ENCODE peak calls at places on chromosomes 11 and 22, in ten cellular contexts. C is astrocyte; R is CD8-positive, alpha-beta T cell; Y is psoas muscle; H is Peyer's patch; U is thoracic aorta; X is nephron progenitor cell; I is GM13977; P is left ventricle myocardium inferior; J is WTC11. Z is an unnamed sample.

GRCh38 chr11:86294026-86294425 is 8.0 kb upstream of the HIKESHI start:
- DNase-seq in C (no peak), R (no peak), Y (no peak), H (no peak), U (no peak), X (no peak), I (no peak), P (no peak), J (no peak), Z (no peak)

GRCh38 chr11:14414470-14415461 is 55.8 kb upstream of the RRAS2 start:
- DNase-seq in C (peak; percentile 55), R (peak; percentile 88), Y (no peak), H (no peak), U (no peak), X (no peak), I (peak; percentile 36), P (no peak), J (no peak), Z (peak; percentile 21)

GRCh38 chr11:67642490-67643120 is 3.0 kb upstream of the TBX10 start:
- DNase-seq in C (no peak), R (no peak), Y (no peak), H (no peak), U (no peak), X (no peak), I (no peak), P (no peak), J (no peak), Z (no peak)

GRCh38 chr11:12705874-12706273 is 31.7 kb downstream of the TEAD1 start:
- DNase-seq in C (no peak), R (no peak), Y (no peak), H (no peak), U (no peak), X (no peak), I (no peak), P (no peak), J (no peak), Z (no peak)

GRCh38 chr11:7665473-7666291 is 7.6 kb downstream of the CYB5R2 start:
- DNase-seq in C (peak; percentile 20), R (peak; percentile 44), Y (peak; percentile 87), H (peak; percentile 94), U (peak; percentile 19), X (peak; percentile 83), I (peak; percentile 89), P (peak; percentile 68), J (peak; percentile 89), Z (peak; percentile 75)

GRCh38 chr11:67154726-67155125 is 35.7 kb downstream of the KDM2A start:
- DNase-seq in C (no peak), R (no peak), Y (no peak), H (no peak), U (no peak), X (no peak), I (no peak), P (no peak), J (no peak), Z (no peak)

GRCh38 chr11:112113539-112114457 is 27.1 kb downstream of the SDHD start:
- DNase-seq in C (peak; percentile 61), R (no peak), Y (no peak), H (no peak), U (no peak), X (peak; percentile 14), I (peak; percentile 46), P (no peak), J (no peak), Z (no peak)

GRCh38 chr11:73347067-73347466 is 29.1 kb upstream of the RELT start:
- DNase-seq in C (no peak), R (no peak), Y (no peak), H (no peak), U (no peak), X (no peak), I (no peak), P (no peak), J (no peak), Z (no peak)

GRCh38 chr22:22687638-22688500 is 43.5 kb downstream of the GGTLC2 start:
- DNase-seq in C (peak; percentile 12), R (no peak), Y (no peak), H (no peak), U (no peak), X (peak; percentile 47), I (peak; percentile 20), P (no peak), J (peak; percentile 24), Z (no peak)

GRCh38 chr11:84981296-84981695 is 645.8 kb downstream of the DLG2 start:
- DNase-seq in C (peak; percentile 15), R (no peak), Y (no peak), H (no peak), U (no peak), X (no peak), I (no peak), P (no peak), J (no peak), Z (no peak)

GRCh38 chr22:46549565-46549840 is 12.1 kb upstream of the CELSR1 start:
- DNase-seq in C (no peak), R (no peak), Y (no peak), H (no peak), U (no peak), X (no peak), I (no peak), P (peak; percentile 6), J (no peak), Z (no peak)

GRCh38 chr22:48979482-48979881 is 848.2 kb downstream of the BRD1 start:
- DNase-seq in C (no peak), R (no peak), Y (no peak), H (no peak), U (no peak), X (no peak), I (no peak), P (no peak), J (peak; percentile 45), Z (no peak)

GRCh38 chr22:49193348-49193747 is 634.3 kb downstream of the BRD1 start:
- DNase-seq in C (no peak), R (no peak), Y (peak; percentile 28), H (peak; percentile 16), U (no peak), X (no peak), I (no peak), P (peak; percentile 41), J (no peak), Z (no peak)

GRCh38 chr22:47659467-47660302 is 897.2 kb downstream of the TBC1D22A start:
- DNase-seq in C (no peak), R (no peak), Y (no peak), H (no peak), U (no peak), X (no peak), I (no peak), P (no peak), J (no peak), Z (no peak)

GRCh38 chr11:17475666-17476316 is 854 bp downstream of the ABCC8 start:
- DNase-seq in C (no peak), R (no peak), Y (no peak), H (no peak), U (no peak), X (peak; percentile 52), I (no peak), P (no peak), J (peak; percentile 41), Z (no peak)

GRCh38 chr11:7967097-7967496 is 1.9 kb upstream of the NLRP10 start:
- DNase-seq in C (peak; percentile 69), R (no peak), Y (no peak), H (no peak), U (no peak), X (no peak), I (no peak), P (no peak), J (no peak), Z (no peak)

GRCh38 chr11:130315354-130315970 is 745 bp upstream of the ZBTB44 start:
- DNase-seq in C (no peak), R (peak; percentile 63), Y (peak; percentile 57), H (peak; percentile 57), U (no peak), X (peak; percentile 16), I (peak; percentile 56), P (peak; percentile 18), J (peak; percentile 77), Z (peak; percentile 35)

GRCh38 chr11:2263724-2264360 is 6.5 kb downstream of the ASCL2 start:
- DNase-seq in C (no peak), R (no peak), Y (peak; percentile 26), H (no peak), U (no peak), X (no peak), I (no peak), P (no peak), J (no peak), Z (no peak)

DNA sequence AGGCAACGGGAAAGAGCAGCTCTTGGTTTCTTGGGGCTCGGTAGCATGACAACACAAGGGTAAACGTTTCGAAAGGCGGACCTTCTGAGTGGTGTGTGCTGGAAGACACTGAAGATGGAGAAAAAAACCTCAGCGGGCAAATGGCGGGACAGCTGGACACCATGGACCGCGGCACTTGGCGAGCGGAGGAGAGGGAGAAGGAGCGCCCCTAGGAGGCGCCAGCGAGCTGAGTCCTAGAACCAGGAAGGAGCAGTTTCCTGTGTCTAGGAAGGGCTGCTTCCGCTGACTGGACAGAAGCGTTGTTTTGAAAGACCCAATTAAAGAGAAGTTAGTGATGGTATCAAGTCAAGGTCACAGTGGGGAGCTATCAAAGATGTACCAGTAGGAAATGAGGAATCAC is 44.0 kb upstream of the OPCML start:
- DNase-seq in C (no peak), R (no peak), Y (no peak), H (no peak), U (no peak), X (peak; percentile 21), I (no peak), P (no peak), J (peak; percentile 86), Z (no peak)
- TF ChIP-seq CTCF in C (no peak), R (no peak), Y (no peak), H (no peak), U (no peak), X (peak; percentile 7), I (no peak), P (no peak), J (peak; percentile 78), Z (no peak)

GRCh38 chr22:33776491-33776890 is 143.8 kb downstream of the LARGE1 start:
- DNase-seq in C (no peak), R (no peak), Y (no peak), H (no peak), U (no peak), X (no peak), I (no peak), P (no peak), J (no peak), Z (no peak)
- TF ChIP-seq CTCF in C (no peak), R (no peak), Y (no peak), H (no peak), U (no peak), X (no peak), I (no peak), P (no peak), J (no peak), Z (no peak)

GRCh38 chr22:19705181-19705934 is 8.9 kb upstream of the SEPTIN5 start:
- DNase-seq in C (no peak), R (no peak), Y (peak; percentile 48), H (no peak), U (no peak), X (no peak), I (no peak), P (no peak), J (peak; percentile 91), Z (no peak)
- TF ChIP-seq CTCF in C (no peak), R (no peak), Y (no peak), H (no peak), U (no peak), X (peak; percentile 23), I (no peak), P (no peak), J (peak; percentile 23), Z (no peak)

DNA sequence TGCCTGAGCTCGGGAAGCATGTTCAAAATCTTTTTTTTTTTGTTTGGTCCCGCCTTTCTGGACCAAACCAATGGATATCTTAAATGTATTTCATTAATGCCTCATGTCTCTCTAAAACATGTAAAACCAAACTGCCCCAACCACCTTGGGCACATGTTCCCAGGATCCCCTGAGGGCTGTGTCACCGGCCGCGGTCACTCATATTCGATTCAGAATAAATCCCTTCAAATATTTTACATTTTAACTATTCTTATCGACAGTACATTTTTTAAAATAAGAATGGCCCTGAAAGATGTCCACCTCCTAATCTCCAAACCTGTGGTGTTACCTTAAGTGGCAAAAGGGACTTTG is 2.1 kb downstream of the RNH1 start:
- DNase-seq in C (no peak), R (peak; percentile 7), Y (no peak), H (no peak), U (no peak), X (no peak), I (no peak), P (no peak), J (no peak), Z (no peak)
- TF ChIP-seq CTCF in C (no peak), R (no peak), Y (no peak), H (no peak), U (no peak), X (no peak), I (no peak), P (no peak), J (no peak), Z (no peak)

Z was measured in activated B cell treated with CpG ODN at 0.5 μM for 24 hours.